ENCODE peak calls at places on chromosomes 2 and 18, in seven cellular contexts. P is GM23338, D is fibroblast of pulmonary artery, G is glutamatergic neuron, O is WERI-Rb-1, A is iris pigment epithelial cell, T is neural crest cell. S is an unnamed sample.

GRCh38 chr2:170928824-170929685 is at the start of gene GORASP2:
- DNase-seq in P (peak), D (peak), G (peak), O (peak), A (peak), T (peak), S (peak)

GRCh38 chr2:3493610-3493997 is 25.7 kb downstream of the ADI1 start:
- DNase-seq in P (peak), D (peak), G (no peak), O (peak), A (peak), T (no peak), S (no peak)

GRCh38 chr2:64988420-64989125 is 626 bp upstream of the SLC1A4 start:
- DNase-seq in P (peak), D (peak), G (peak), O (peak), A (peak), T (peak), S (no peak)

GRCh38 chr2:172095146-172095904 is 7.4 kb downstream of the DLX2 start:
- DNase-seq in P (peak), D (peak), G (peak), O (no peak), A (peak), T (peak), S (no peak)

GRCh38 chr2:240365971-240366471 is 69.4 kb upstream of the GPC1 start:
- DNase-seq in P (no peak), D (no peak), G (peak), O (no peak), A (no peak), T (no peak), S (no peak)

GRCh38 chr2:16154501-16155280 is 214.3 kb downstream of the MYCN start:
- DNase-seq in P (no peak), D (no peak), G (no peak), O (no peak), A (no peak), T (no peak), S (no peak)

GRCh38 chr18:48996901-48997463 is 46.2 kb upstream of the SMAD7 start:
- DNase-seq in P (no peak), D (peak), G (no peak), O (no peak), A (peak), T (no peak), S (no peak)

GRCh38 chr2:74849228-74849892 is 15.4 kb downstream of the HK2 start:
- DNase-seq in P (peak), D (peak), G (no peak), O (no peak), A (peak), T (no peak), S (peak)

GRCh38 chr2:105797298-105797819 is 52.6 kb downstream of the NCK2 start:
- DNase-seq in P (no peak), D (peak), G (no peak), O (no peak), A (peak), T (no peak), S (peak)

GRCh38 chr2:67346718-67347407 is 50.3 kb upstream of the ETAA1 start:
- DNase-seq in P (no peak), D (peak), G (no peak), O (no peak), A (peak), T (no peak), S (no peak)

GRCh38 chr2:241818229-241818942 is 9.4 kb downstream of the NEU4 start:
- DNase-seq in P (no peak), D (no peak), G (no peak), O (no peak), A (no peak), T (no peak), S (no peak)

GRCh38 chr2:180907731-180908130 is 72.7 kb upstream of the UBE2E3 start:
- DNase-seq in P (no peak), D (peak), G (no peak), O (no peak), A (peak), T (no peak), S (no peak)

GRCh38 chr2:116489944-116490343 is 1324.5 kb upstream of the DDX18 start:
- DNase-seq in P (no peak), D (peak), G (no peak), O (no peak), A (no peak), T (no peak), S (no peak)

GRCh38 chr2:226558418-226558817 is 241.2 kb downstream of the IRS1 start:
- DNase-seq in P (no peak), D (no peak), G (no peak), O (no peak), A (no peak), T (no peak), S (no peak)

GRCh38 chr2:162919111-162919510 is 80.5 kb upstream of the KCNH7 start:
- DNase-seq in P (no peak), D (peak), G (no peak), O (no peak), A (peak), T (no peak), S (no peak)

GRCh38 chr2:38948995-38949394 is 59.3 kb downstream of the ARHGEF33 start:
- DNase-seq in P (no peak), D (no peak), G (no peak), O (no peak), A (no peak), T (no peak), S (peak)

GRCh38 chr18:48803951-48804855 is 146.6 kb downstream of the SMAD7 start:
- DNase-seq in P (no peak), D (no peak), G (peak), O (peak), A (no peak), T (no peak), S (no peak)

GRCh38 chr2:75199428-75200011 is at the start of gene TACR1:
- DNase-seq in P (peak), D (peak), G (peak), O (peak), A (peak), T (peak), S (peak)

GRCh38 chr18:69383191-69383590 is 17.5 kb upstream of the DOK6 start:
- DNase-seq in P (peak), D (peak), G (no peak), O (no peak), A (peak), T (no peak), S (no peak)

GRCh38 chr2:194060269-194060668 is 1596.8 kb upstream of the SLC39A10 start:
- DNase-seq in P (no peak), D (no peak), G (no peak), O (no peak), A (no peak), T (no peak), S (no peak)

GRCh38 chr2:105596522-105596921 is 148.2 kb upstream of the NCK2 start:
- DNase-seq in P (no peak), D (no peak), G (no peak), O (no peak), A (no peak), T (no peak), S (no peak)

GRCh38 chr18:78670778-78671405 is 308.7 kb upstream of the SALL3 start:
- DNase-seq in P (no peak), D (no peak), G (no peak), O (no peak), A (no peak), T (no peak), S (no peak)

GRCh38 chr2:173254659-173255058 is 100.0 kb upstream of the CDCA7 start:
- DNase-seq in P (no peak), D (no peak), G (no peak), O (no peak), A (no peak), T (no peak), S (no peak)

GRCh38 chr2:240131296-240131695 is 4.8 kb downstream of the COPS9 start:
- DNase-seq in P (no peak), D (no peak), G (no peak), O (no peak), A (no peak), T (no peak), S (no peak)

GRCh38 chr2:170929686-170930050 is 615 bp downstream of the GORASP2 start:
- DNase-seq in P (peak), D (peak), G (peak), O (peak), A (peak), T (peak), S (peak)

GRCh38 chr2:134782792-134783191 is 55.6 kb upstream of the ACMSD start:
- DNase-seq in P (no peak), D (peak), G (no peak), O (no peak), A (peak), T (peak), S (no peak)

GRCh38 chr18:29496276-29496675 is 1319.3 kb upstream of the CDH2 start:
- DNase-seq in P (no peak), D (peak), G (no peak), O (no peak), A (peak), T (no peak), S (no peak)

S was measured in globus pallidus.